ENCODE peak calls at places on chromosome 5, in ten cellular contexts. One of them, this sample, is unnamed. For H3K27me3, the result is how much of the 10 kb centered on the place peaks cover.

GRCh38 chr5:150661821-150662596 is 958 bp downstream of the MYOZ3 start:
- DNase-seq in kidney epithelial cell: no peak
- DNase-seq in brain microvascular endothelial cell: no peak
- DNase-seq in aorta: no peak
- DNase-seq in fibroblast of lung: no peak
- DNase-seq in heart right ventricle: no peak
- DNase-seq in CD4-positive, alpha-beta T cell: no peak
- DNase-seq in H9: no peak
- DNase-seq in Peyer's patch: no peak
- DNase-seq in adrenal gland: no peak
- DNase-seq in this sample: no peak

GRCh38 chr5:67802766-67803165 is 412.8 kb upstream of the PIK3R1 start:
- DNase-seq in Peyer's patch: no peak
- DNase-seq in brain microvascular endothelial cell: no peak
- DNase-seq in adrenal gland: no peak
- DNase-seq in H9: no peak
- DNase-seq in fibroblast of lung: no peak
- DNase-seq in aorta: no peak
- DNase-seq in heart right ventricle: no peak
- DNase-seq in kidney epithelial cell: no peak
- DNase-seq in CD4-positive, alpha-beta T cell: no peak
- DNase-seq in this sample: no peak

GRCh38 chr5:161410640-161411039 is 135.9 kb downstream of the GABRB2 start:
- DNase-seq in adrenal gland: peak
- DNase-seq in brain microvascular endothelial cell: no peak
- DNase-seq in H9: no peak
- DNase-seq in fibroblast of lung: no peak
- DNase-seq in Peyer's patch: no peak
- DNase-seq in aorta: no peak
- DNase-seq in CD4-positive, alpha-beta T cell: no peak
- DNase-seq in heart right ventricle: no peak
- DNase-seq in kidney epithelial cell: no peak
- DNase-seq in this sample: no peak

GRCh38 chr5:124704594-124705284 is 41.7 kb downstream of the ZNF608 start:
- DNase-seq in brain microvascular endothelial cell: no peak
- DNase-seq in aorta: no peak
- DNase-seq in CD4-positive, alpha-beta T cell: no peak
- DNase-seq in adrenal gland: no peak
- DNase-seq in H9: no peak
- DNase-seq in kidney epithelial cell: no peak
- DNase-seq in heart right ventricle: no peak
- DNase-seq in Peyer's patch: no peak
- DNase-seq in fibroblast of lung: no peak
- DNase-seq in this sample: no peak

GRCh38 chr5:73093943-73094342 is 26.4 kb upstream of the TMEM171 start:
- DNase-seq in heart right ventricle: no peak
- DNase-seq in kidney epithelial cell: peak
- DNase-seq in aorta: no peak
- DNase-seq in adrenal gland: peak
- DNase-seq in fibroblast of lung: peak
- DNase-seq in brain microvascular endothelial cell: peak
- DNase-seq in CD4-positive, alpha-beta T cell: no peak
- DNase-seq in H9: no peak
- DNase-seq in Peyer's patch: no peak
- DNase-seq in this sample: peak

GRCh38 chr5:169856571-169856970 is 123.7 kb downstream of the INSYN2B start:
- DNase-seq in H9: no peak
- DNase-seq in kidney epithelial cell: peak
- DNase-seq in heart right ventricle: no peak
- DNase-seq in Peyer's patch: no peak
- DNase-seq in adrenal gland: no peak
- DNase-seq in fibroblast of lung: peak
- DNase-seq in brain microvascular endothelial cell: peak
- DNase-seq in CD4-positive, alpha-beta T cell: no peak
- DNase-seq in aorta: no peak
- DNase-seq in this sample: peak

GRCh38 chr5:87195104-87195581 is 72.5 kb upstream of the RASA1 start:
- DNase-seq in H9: no peak
- DNase-seq in aorta: no peak
- DNase-seq in Peyer's patch: no peak
- DNase-seq in fibroblast of lung: peak
- DNase-seq in brain microvascular endothelial cell: peak
- DNase-seq in kidney epithelial cell: no peak
- DNase-seq in CD4-positive, alpha-beta T cell: no peak
- DNase-seq in adrenal gland: no peak
- DNase-seq in heart right ventricle: no peak
- DNase-seq in this sample: peak

GRCh38 chr5:82331557-82331956 is 53.4 kb upstream of the RPS23 start:
- DNase-seq in kidney epithelial cell: no peak
- DNase-seq in Peyer's patch: no peak
- DNase-seq in fibroblast of lung: no peak
- DNase-seq in heart right ventricle: no peak
- DNase-seq in adrenal gland: no peak
- DNase-seq in brain microvascular endothelial cell: no peak
- DNase-seq in aorta: no peak
- DNase-seq in H9: no peak
- DNase-seq in CD4-positive, alpha-beta T cell: no peak
- DNase-seq in this sample: no peak

GRCh38 chr5:146794326-146795029 is 84.1 kb downstream of the PPP2R2B start:
- DNase-seq in heart right ventricle: no peak
- DNase-seq in H9: no peak
- DNase-seq in kidney epithelial cell: no peak
- DNase-seq in CD4-positive, alpha-beta T cell: no peak
- DNase-seq in brain microvascular endothelial cell: no peak
- DNase-seq in fibroblast of lung: no peak
- DNase-seq in aorta: no peak
- DNase-seq in Peyer's patch: no peak
- DNase-seq in adrenal gland: no peak
- DNase-seq in this sample: no peak

GRCh38 chr5:56515011-56515410 is 281.9 kb upstream of the ANKRD55 start:
- DNase-seq in kidney epithelial cell: no peak
- DNase-seq in heart right ventricle: no peak
- DNase-seq in brain microvascular endothelial cell: no peak
- DNase-seq in aorta: no peak
- DNase-seq in fibroblast of lung: no peak
- DNase-seq in CD4-positive, alpha-beta T cell: no peak
- DNase-seq in Peyer's patch: no peak
- DNase-seq in H9: no peak
- DNase-seq in adrenal gland: no peak
- DNase-seq in this sample: no peak

GRCh38 chr5:10201223-10201868 is 48.3 kb downstream of the ATPSCKMT start:
- DNase-seq in aorta: no peak
- DNase-seq in CD4-positive, alpha-beta T cell: no peak
- DNase-seq in Peyer's patch: no peak
- DNase-seq in adrenal gland: no peak
- DNase-seq in brain microvascular endothelial cell: no peak
- DNase-seq in H9: peak
- DNase-seq in heart right ventricle: no peak
- DNase-seq in fibroblast of lung: peak
- DNase-seq in kidney epithelial cell: no peak
- DNase-seq in this sample: no peak

GRCh38 chr5:71877511-71877910 is 158.4 kb downstream of the CARTPT start:
- DNase-seq in H9: no peak
- DNase-seq in aorta: no peak
- DNase-seq in adrenal gland: no peak
- DNase-seq in CD4-positive, alpha-beta T cell: no peak
- DNase-seq in heart right ventricle: no peak
- DNase-seq in kidney epithelial cell: no peak
- DNase-seq in Peyer's patch: no peak
- DNase-seq in brain microvascular endothelial cell: no peak
- DNase-seq in fibroblast of lung: no peak
- DNase-seq in this sample: no peak

DNA sequence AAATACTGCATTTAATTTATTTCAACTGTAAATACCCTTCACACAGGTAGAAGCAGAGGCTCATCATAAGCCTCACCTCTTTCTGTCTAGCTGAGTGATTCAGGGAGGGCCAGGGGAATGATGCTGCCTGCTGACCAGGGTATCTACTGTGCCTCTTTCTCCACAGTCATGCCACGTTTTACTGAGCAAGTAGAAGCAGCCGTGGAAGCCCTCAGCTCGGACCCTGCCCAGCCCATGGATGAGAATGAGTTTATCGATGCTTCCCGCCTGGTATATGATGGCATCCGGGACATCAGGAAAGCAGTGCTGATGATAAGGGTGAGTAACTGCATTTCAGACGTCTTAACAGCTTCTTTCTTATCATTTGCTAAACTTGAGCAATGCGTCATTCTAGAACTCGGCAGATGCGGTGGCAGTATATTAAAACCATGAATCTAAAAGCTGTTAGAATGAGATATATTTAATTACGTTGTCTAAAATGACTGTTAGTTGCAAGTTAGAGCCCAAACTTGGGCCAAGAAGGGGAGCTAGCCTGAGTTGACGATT is 50.0 kb upstream of the LRRTM2 start:
- DNase-seq in heart right ventricle: no peak
- DNase-seq in H9: no peak
- DNase-seq in aorta: no peak
- DNase-seq in fibroblast of lung: no peak
- DNase-seq in CD4-positive, alpha-beta T cell: no peak
- DNase-seq in Peyer's patch: no peak
- DNase-seq in adrenal gland: no peak
- DNase-seq in brain microvascular endothelial cell: no peak
- DNase-seq in kidney epithelial cell: no peak
- DNase-seq in this sample: no peak
- H3K27me3 ChIP-seq in heart right ventricle: under half
- H3K27me3 ChIP-seq in H9: under half
- H3K27me3 ChIP-seq in aorta: under half
- H3K27me3 ChIP-seq in fibroblast of lung: under half
- H3K27me3 ChIP-seq in CD4-positive, alpha-beta T cell: under half
- H3K27me3 ChIP-seq in Peyer's patch: under half
- H3K27me3 ChIP-seq in adrenal gland: under half
- H3K27me3 ChIP-seq in brain microvascular endothelial cell: under half
- H3K27me3 ChIP-seq in kidney epithelial cell: under half
- H3K27me3 ChIP-seq in this sample: under half

GRCh38 chr5:174690256-174690655 is 34.1 kb upstream of the MSX2 start:
- DNase-seq in H9: peak
- DNase-seq in adrenal gland: peak
- DNase-seq in kidney epithelial cell: no peak
- DNase-seq in fibroblast of lung: peak
- DNase-seq in Peyer's patch: no peak
- DNase-seq in heart right ventricle: no peak
- DNase-seq in CD4-positive, alpha-beta T cell: no peak
- DNase-seq in aorta: no peak
- DNase-seq in brain microvascular endothelial cell: no peak
- DNase-seq in this sample: no peak
- H3K27me3 ChIP-seq in H9: under half
- H3K27me3 ChIP-seq in adrenal gland: under half
- H3K27me3 ChIP-seq in kidney epithelial cell: under half
- H3K27me3 ChIP-seq in fibroblast of lung: under half
- H3K27me3 ChIP-seq in Peyer's patch: under half
- H3K27me3 ChIP-seq in heart right ventricle: under half
- H3K27me3 ChIP-seq in CD4-positive, alpha-beta T cell: half or more
- H3K27me3 ChIP-seq in aorta: under half
- H3K27me3 ChIP-seq in brain microvascular endothelial cell: under half
- H3K27me3 ChIP-seq in this sample: under half

DNA sequence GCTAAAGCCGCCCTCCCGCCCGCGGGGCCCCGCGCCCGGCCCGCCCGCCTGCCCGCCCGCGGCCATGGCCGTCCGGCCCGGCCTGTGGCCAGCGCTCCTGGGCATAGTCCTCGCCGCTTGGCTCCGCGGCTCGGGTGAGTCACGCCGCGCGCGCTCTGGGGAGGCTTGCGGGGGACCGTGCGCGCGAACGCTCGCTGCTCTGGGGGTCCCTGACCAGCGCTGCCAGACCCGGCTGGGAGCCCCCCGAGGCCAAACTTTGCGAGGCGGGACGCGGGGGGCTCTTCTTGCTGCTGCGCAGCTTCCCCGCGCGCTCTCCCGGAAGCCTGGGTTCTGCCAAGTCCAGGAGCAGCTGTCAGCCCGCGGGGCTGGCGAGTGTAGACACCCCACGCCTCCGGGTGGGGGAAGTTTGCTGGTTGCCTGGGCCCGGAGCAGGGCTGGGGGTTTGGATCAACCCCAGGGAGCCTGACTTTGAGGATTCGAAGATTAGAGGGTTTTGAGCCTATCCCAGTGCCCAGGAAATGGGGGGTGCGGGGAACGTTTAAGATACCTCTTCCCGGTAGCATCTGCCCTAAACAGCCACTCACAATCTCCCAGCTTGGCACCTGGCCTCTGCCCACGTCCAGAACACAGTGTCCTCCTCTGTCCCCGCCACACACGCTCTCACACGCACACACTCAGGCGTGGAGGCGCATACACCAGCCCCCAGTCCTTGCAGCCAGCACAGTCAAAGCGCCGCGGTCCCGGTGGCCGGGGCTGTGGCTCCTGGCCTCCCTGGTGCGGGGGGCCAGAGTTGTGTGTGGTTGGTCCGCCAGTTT is 535 bp downstream of the UNC5A start:
- DNase-seq in brain microvascular endothelial cell: no peak
- DNase-seq in Peyer's patch: no peak
- DNase-seq in CD4-positive, alpha-beta T cell: no peak
- DNase-seq in heart right ventricle: no peak
- DNase-seq in kidney epithelial cell: no peak
- DNase-seq in adrenal gland: no peak
- DNase-seq in aorta: no peak
- DNase-seq in fibroblast of lung: peak
- DNase-seq in H9: no peak
- DNase-seq in this sample: no peak
- H3K27me3 ChIP-seq in brain microvascular endothelial cell: half or more
- H3K27me3 ChIP-seq in Peyer's patch: under half
- H3K27me3 ChIP-seq in CD4-positive, alpha-beta T cell: half or more
- H3K27me3 ChIP-seq in heart right ventricle: under half
- H3K27me3 ChIP-seq in kidney epithelial cell: under half
- H3K27me3 ChIP-seq in adrenal gland: under half
- H3K27me3 ChIP-seq in aorta: under half
- H3K27me3 ChIP-seq in fibroblast of lung: under half
- H3K27me3 ChIP-seq in H9: under half
- H3K27me3 ChIP-seq in this sample: under half

GRCh38 chr5:123091258-123091987 is 2.4 kb downstream of the PRDM6 start:
- DNase-seq in CD4-positive, alpha-beta T cell: no peak
- DNase-seq in aorta: no peak
- DNase-seq in kidney epithelial cell: no peak
- DNase-seq in heart right ventricle: no peak
- DNase-seq in adrenal gland: no peak
- DNase-seq in brain microvascular endothelial cell: no peak
- DNase-seq in H9: no peak
- DNase-seq in Peyer's patch: no peak
- DNase-seq in fibroblast of lung: peak
- DNase-seq in this sample: peak

GRCh38 chr5:123089971-123090640 is 1.1 kb downstream of the PRDM6 start:
- DNase-seq in kidney epithelial cell: no peak
- DNase-seq in brain microvascular endothelial cell: no peak
- DNase-seq in fibroblast of lung: no peak
- DNase-seq in aorta: peak
- DNase-seq in Peyer's patch: no peak
- DNase-seq in adrenal gland: no peak
- DNase-seq in heart right ventricle: peak
- DNase-seq in H9: peak
- DNase-seq in CD4-positive, alpha-beta T cell: no peak
- DNase-seq in this sample: no peak

GRCh38 chr5:123091988-123092583 is 3.0 kb downstream of the PRDM6 start:
- DNase-seq in kidney epithelial cell: no peak
- DNase-seq in CD4-positive, alpha-beta T cell: no peak
- DNase-seq in aorta: no peak
- DNase-seq in adrenal gland: no peak
- DNase-seq in heart right ventricle: no peak
- DNase-seq in H9: no peak
- DNase-seq in fibroblast of lung: peak
- DNase-seq in Peyer's patch: no peak
- DNase-seq in brain microvascular endothelial cell: no peak
- DNase-seq in this sample: no peak

GRCh38 chr5:123089572-123089970 is 530 bp downstream of the PRDM6 start:
- DNase-seq in H9: peak
- DNase-seq in Peyer's patch: no peak
- DNase-seq in brain microvascular endothelial cell: peak
- DNase-seq in CD4-positive, alpha-beta T cell: no peak
- DNase-seq in heart right ventricle: no peak
- DNase-seq in adrenal gland: no peak
- DNase-seq in aorta: peak
- DNase-seq in kidney epithelial cell: no peak
- DNase-seq in fibroblast of lung: peak
- DNase-seq in this sample: no peak

GRCh38 chr5:123090641-123091257 is 1.7 kb downstream of the PRDM6 start:
- DNase-seq in Peyer's patch: no peak
- DNase-seq in CD4-positive, alpha-beta T cell: no peak
- DNase-seq in aorta: no peak
- DNase-seq in fibroblast of lung: no peak
- DNase-seq in kidney epithelial cell: no peak
- DNase-seq in heart right ventricle: no peak
- DNase-seq in adrenal gland: no peak
- DNase-seq in brain microvascular endothelial cell: no peak
- DNase-seq in H9: peak
- DNase-seq in this sample: no peak
- H3K27me3 ChIP-seq in Peyer's patch: under half
- H3K27me3 ChIP-seq in CD4-positive, alpha-beta T cell: half or more
- H3K27me3 ChIP-seq in aorta: under half
- H3K27me3 ChIP-seq in fibroblast of lung: under half
- H3K27me3 ChIP-seq in kidney epithelial cell: half or more
- H3K27me3 ChIP-seq in heart right ventricle: under half
- H3K27me3 ChIP-seq in adrenal gland: half or more
- H3K27me3 ChIP-seq in brain microvascular endothelial cell: half or more
- H3K27me3 ChIP-seq in H9: half or more
- H3K27me3 ChIP-seq in this sample: half or more

This sample was measured in bronchial epithelial cell.